ENCODE peak calls at places on chromosomes 5 and 9, in seven cellular contexts. Z is activated CD8-positive, alpha-beta memory T cell treated with anti-CD3 and anti-CD28 coated beads, Interleukin-2, amount 50 U/mL, for 4 hours; R is stimulated activated CD4-positive, alpha-beta T cell treated with anti-CD3 and anti-CD28 coated beads, Interleukin-4, amount 100 ng/mL, for 48 hours; Y is renal cortical epithelial cell; L is lower lobe of right lung; U is progenitor cell of endocrine pancreas; S is coronary artery. P is an unnamed sample.

GRCh38 chr9:92147030-92147853 is 32.0 kb upstream of the SPTLC1 start:
- DNase-seq in S (no peak), R (no peak), Y (peak), Z (no peak), U (no peak), L (peak), P (no peak)

GRCh38 chr5:39633057-39633456 is 208.3 kb upstream of the DAB2 start:
- DNase-seq in Y (no peak), Z (no peak), R (no peak), S (no peak), L (no peak), U (no peak), P (no peak)

GRCh38 chr9:126613656-126614055 is at the start of gene LMX1B:
- DNase-seq in Z (no peak), R (no peak), U (no peak), Y (no peak), S (no peak), L (no peak), P (no peak)

GRCh38 chr5:175465282-175465681 is 13.1 kb upstream of the SFXN1 start:
- DNase-seq in U (no peak), Y (no peak), R (no peak), Z (no peak), S (no peak), L (no peak), P (no peak)

GRCh38 chr9:110337727-110338522 is at the start of gene TXNDC8:
- DNase-seq in Z (no peak), L (no peak), Y (no peak), U (no peak), R (no peak), S (no peak), P (no peak)

GRCh38 chr5:2746642-2747041 is 4.8 kb downstream of the IRX2 start:
- DNase-seq in L (no peak), S (no peak), Z (no peak), Y (no peak), U (no peak), R (no peak), P (no peak)

GRCh38 chr9:126804198-126804695 is 593 bp upstream of the ZBTB43 start:
- DNase-seq in L (no peak), R (no peak), S (no peak), Y (no peak), Z (peak), U (no peak), P (no peak)

GRCh38 chr5:17154211-17154996 is 63.0 kb upstream of the BASP1 start:
- DNase-seq in Y (peak), S (no peak), L (no peak), R (no peak), Z (no peak), U (no peak), P (no peak)

GRCh38 chr5:140391312-140391711 is 10.3 kb upstream of the ANKHD1 start:
- DNase-seq in Y (no peak), L (no peak), S (no peak), R (no peak), U (no peak), Z (no peak), P (no peak)